ENCODE peak calls at places on chromosomes 2 and 18, in ten cellular contexts. One of them, this sample, is unnamed. For H3K4me1, the result is how much of the 10 kb centered on the place peaks cover.

GRCh38 chr2:208359632-208359986 is 47.0 kb upstream of the PTH2R start:
- DNase-seq in suprapubic skin: no peak
- DNase-seq in Panc1: no peak
- DNase-seq in lower lobe of right lung: no peak
- DNase-seq in CD8-positive, alpha-beta T cell: no peak
- DNase-seq in uterus: no peak
- DNase-seq in SK-N-SH: peak
- DNase-seq in mucosa of descending colon: peak
- DNase-seq in neural progenitor cell: no peak
- DNase-seq in A549: no peak
- DNase-seq in this sample: no peak

GRCh38 chr2:64945973-64946736 is 43.0 kb upstream of the SLC1A4 start:
- DNase-seq in CD8-positive, alpha-beta T cell: peak
- DNase-seq in A549: no peak
- DNase-seq in suprapubic skin: no peak
- DNase-seq in SK-N-SH: no peak
- DNase-seq in mucosa of descending colon: peak
- DNase-seq in uterus: no peak
- DNase-seq in neural progenitor cell: peak
- DNase-seq in Panc1: no peak
- DNase-seq in lower lobe of right lung: peak
- DNase-seq in this sample: peak

GRCh38 chr18:31979714-31980113 is 36.8 kb upstream of the TRAPPC8 start:
- DNase-seq in uterus: no peak
- DNase-seq in CD8-positive, alpha-beta T cell: no peak
- DNase-seq in suprapubic skin: no peak
- DNase-seq in A549: no peak
- DNase-seq in Panc1: no peak
- DNase-seq in neural progenitor cell: no peak
- DNase-seq in lower lobe of right lung: no peak
- DNase-seq in mucosa of descending colon: no peak
- DNase-seq in SK-N-SH: no peak
- DNase-seq in this sample: no peak

GRCh38 chr2:218074031-218074430 is 5.0 kb downstream of the RUFY4 start:
- DNase-seq in Panc1: no peak
- DNase-seq in uterus: no peak
- DNase-seq in SK-N-SH: no peak
- DNase-seq in mucosa of descending colon: no peak
- DNase-seq in neural progenitor cell: peak
- DNase-seq in suprapubic skin: no peak
- DNase-seq in A549: peak
- DNase-seq in CD8-positive, alpha-beta T cell: no peak
- DNase-seq in lower lobe of right lung: peak
- DNase-seq in this sample: peak

GRCh38 chr2:68448671-68449394 is 18.3 kb downstream of the FBXO48 start:
- DNase-seq in CD8-positive, alpha-beta T cell: no peak
- DNase-seq in A549: no peak
- DNase-seq in neural progenitor cell: no peak
- DNase-seq in SK-N-SH: no peak
- DNase-seq in suprapubic skin: peak
- DNase-seq in Panc1: no peak
- DNase-seq in lower lobe of right lung: no peak
- DNase-seq in mucosa of descending colon: peak
- DNase-seq in uterus: peak
- DNase-seq in this sample: no peak

GRCh38 chr2:206526416-206526815 is 83.1 kb downstream of the ADAM23 start:
- DNase-seq in suprapubic skin: no peak
- DNase-seq in lower lobe of right lung: no peak
- DNase-seq in uterus: no peak
- DNase-seq in SK-N-SH: no peak
- DNase-seq in Panc1: no peak
- DNase-seq in CD8-positive, alpha-beta T cell: no peak
- DNase-seq in neural progenitor cell: no peak
- DNase-seq in A549: no peak
- DNase-seq in mucosa of descending colon: no peak
- DNase-seq in this sample: no peak

GRCh38 chr2:31384771-31385276 is 29.7 kb downstream of the XDH start:
- DNase-seq in Panc1: no peak
- DNase-seq in uterus: no peak
- DNase-seq in lower lobe of right lung: no peak
- DNase-seq in A549: peak
- DNase-seq in CD8-positive, alpha-beta T cell: no peak
- DNase-seq in neural progenitor cell: no peak
- DNase-seq in mucosa of descending colon: no peak
- DNase-seq in SK-N-SH: no peak
- DNase-seq in suprapubic skin: no peak
- DNase-seq in this sample: no peak

GRCh38 chr2:187874786-187875185 is 320.6 kb upstream of the TFPI start:
- DNase-seq in uterus: no peak
- DNase-seq in mucosa of descending colon: no peak
- DNase-seq in A549: no peak
- DNase-seq in suprapubic skin: no peak
- DNase-seq in neural progenitor cell: no peak
- DNase-seq in lower lobe of right lung: no peak
- DNase-seq in CD8-positive, alpha-beta T cell: no peak
- DNase-seq in Panc1: no peak
- DNase-seq in SK-N-SH: no peak
- DNase-seq in this sample: no peak

GRCh38 chr18:9613550-9614400 is 584 bp downstream of the PPP4R1 start:
- DNase-seq in Panc1: no peak
- DNase-seq in SK-N-SH: peak
- DNase-seq in neural progenitor cell: peak
- DNase-seq in lower lobe of right lung: peak
- DNase-seq in CD8-positive, alpha-beta T cell: peak
- DNase-seq in uterus: peak
- DNase-seq in suprapubic skin: peak
- DNase-seq in mucosa of descending colon: peak
- DNase-seq in A549: no peak
- DNase-seq in this sample: peak

GRCh38 chr2:197800091-197800490 is 4.3 kb upstream of the PLCL1 start:
- DNase-seq in uterus: no peak
- DNase-seq in suprapubic skin: no peak
- DNase-seq in lower lobe of right lung: no peak
- DNase-seq in A549: no peak
- DNase-seq in CD8-positive, alpha-beta T cell: no peak
- DNase-seq in mucosa of descending colon: no peak
- DNase-seq in neural progenitor cell: no peak
- DNase-seq in Panc1: no peak
- DNase-seq in SK-N-SH: no peak
- DNase-seq in this sample: no peak

GRCh38 chr2:233819884-233820765 is 34.2 kb downstream of the HJURP start:
- DNase-seq in uterus: no peak
- DNase-seq in suprapubic skin: peak
- DNase-seq in Panc1: no peak
- DNase-seq in A549: no peak
- DNase-seq in mucosa of descending colon: no peak
- DNase-seq in lower lobe of right lung: no peak
- DNase-seq in CD8-positive, alpha-beta T cell: no peak
- DNase-seq in neural progenitor cell: no peak
- DNase-seq in SK-N-SH: no peak
- DNase-seq in this sample: peak

GRCh38 chr18:63213331-63213900 is 106.2 kb downstream of the BCL2 start:
- DNase-seq in SK-N-SH: no peak
- DNase-seq in Panc1: no peak
- DNase-seq in A549: no peak
- DNase-seq in suprapubic skin: no peak
- DNase-seq in mucosa of descending colon: no peak
- DNase-seq in CD8-positive, alpha-beta T cell: no peak
- DNase-seq in lower lobe of right lung: no peak
- DNase-seq in neural progenitor cell: no peak
- DNase-seq in uterus: no peak
- DNase-seq in this sample: no peak

GRCh38 chr2:176473177-176473576 is 203.9 kb downstream of the MTX2 start:
- DNase-seq in Panc1: no peak
- DNase-seq in suprapubic skin: no peak
- DNase-seq in lower lobe of right lung: no peak
- DNase-seq in mucosa of descending colon: no peak
- DNase-seq in neural progenitor cell: no peak
- DNase-seq in A549: no peak
- DNase-seq in uterus: peak
- DNase-seq in CD8-positive, alpha-beta T cell: no peak
- DNase-seq in SK-N-SH: no peak
- DNase-seq in this sample: no peak

DNA sequence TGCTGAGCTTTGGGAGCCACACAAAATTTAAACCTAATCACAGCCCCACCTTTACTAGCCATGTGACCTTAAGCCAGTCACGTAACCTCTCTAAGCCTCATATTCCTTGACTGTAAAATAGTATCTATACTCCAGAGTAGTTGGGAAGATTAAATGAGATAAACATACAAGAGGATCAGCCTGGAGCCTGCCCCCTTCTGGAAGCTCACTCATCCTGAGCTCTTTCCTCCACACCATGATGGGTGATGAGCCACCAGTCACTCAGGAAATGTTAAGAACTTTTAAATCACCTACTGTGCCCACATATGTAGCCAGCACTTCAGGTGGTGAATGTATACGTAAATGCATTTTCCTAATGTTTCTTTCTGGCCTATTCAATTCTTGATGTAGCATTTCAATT is 195.9 kb upstream of the DDX18 start:
- DNase-seq in suprapubic skin: no peak
- DNase-seq in Panc1: no peak
- DNase-seq in CD8-positive, alpha-beta T cell: no peak
- DNase-seq in mucosa of descending colon: no peak
- DNase-seq in A549: no peak
- DNase-seq in neural progenitor cell: no peak
- DNase-seq in SK-N-SH: no peak
- DNase-seq in lower lobe of right lung: no peak
- DNase-seq in uterus: no peak
- DNase-seq in this sample: no peak
- H3K4me1 ChIP-seq in suprapubic skin: under half
- H3K4me1 ChIP-seq in Panc1: under half
- H3K4me1 ChIP-seq in CD8-positive, alpha-beta T cell: under half
- H3K4me1 ChIP-seq in mucosa of descending colon: under half
- H3K4me1 ChIP-seq in A549: under half
- H3K4me1 ChIP-seq in neural progenitor cell: under half
- H3K4me1 ChIP-seq in SK-N-SH: under half
- H3K4me1 ChIP-seq in lower lobe of right lung: under half
- H3K4me1 ChIP-seq in uterus: under half
- H3K4me1 ChIP-seq in this sample: under half

GRCh38 chr2:100561191-100561590 is 1.6 kb upstream of the PDCL3 start:
- DNase-seq in lower lobe of right lung: no peak
- DNase-seq in CD8-positive, alpha-beta T cell: no peak
- DNase-seq in uterus: no peak
- DNase-seq in A549: no peak
- DNase-seq in mucosa of descending colon: no peak
- DNase-seq in SK-N-SH: no peak
- DNase-seq in suprapubic skin: no peak
- DNase-seq in Panc1: peak
- DNase-seq in neural progenitor cell: no peak
- DNase-seq in this sample: no peak

GRCh38 chr2:100560431-100560830 is 2.4 kb upstream of the PDCL3 start:
- DNase-seq in SK-N-SH: no peak
- DNase-seq in suprapubic skin: no peak
- DNase-seq in lower lobe of right lung: no peak
- DNase-seq in uterus: no peak
- DNase-seq in CD8-positive, alpha-beta T cell: no peak
- DNase-seq in mucosa of descending colon: no peak
- DNase-seq in neural progenitor cell: no peak
- DNase-seq in Panc1: no peak
- DNase-seq in A549: no peak
- DNase-seq in this sample: no peak

GRCh38 chr2:100563407-100564247 is 834 bp downstream of the PDCL3 start:
- DNase-seq in lower lobe of right lung: no peak
- DNase-seq in SK-N-SH: peak
- DNase-seq in A549: no peak
- DNase-seq in suprapubic skin: no peak
- DNase-seq in CD8-positive, alpha-beta T cell: no peak
- DNase-seq in Panc1: no peak
- DNase-seq in mucosa of descending colon: peak
- DNase-seq in neural progenitor cell: peak
- DNase-seq in uterus: no peak
- DNase-seq in this sample: no peak

GRCh38 chr2:100562613-100563406 is at the start of gene PDCL3:
- DNase-seq in mucosa of descending colon: peak
- DNase-seq in uterus: peak
- DNase-seq in Panc1: peak
- DNase-seq in lower lobe of right lung: peak
- DNase-seq in CD8-positive, alpha-beta T cell: peak
- DNase-seq in neural progenitor cell: peak
- DNase-seq in suprapubic skin: peak
- DNase-seq in A549: peak
- DNase-seq in SK-N-SH: peak
- DNase-seq in this sample: peak
- TF ChIP-seq CTCF in mucosa of descending colon: no peak
- TF ChIP-seq CTCF in uterus: no peak
- TF ChIP-seq CTCF in Panc1: no peak
- TF ChIP-seq CTCF in lower lobe of right lung: no peak
- TF ChIP-seq CTCF in CD8-positive, alpha-beta T cell: no peak
- TF ChIP-seq CTCF in neural progenitor cell: no peak
- TF ChIP-seq CTCF in suprapubic skin: peak
- TF ChIP-seq CTCF in A549: peak
- TF ChIP-seq CTCF in SK-N-SH: no peak
- TF ChIP-seq CTCF in this sample: no peak

DNA sequence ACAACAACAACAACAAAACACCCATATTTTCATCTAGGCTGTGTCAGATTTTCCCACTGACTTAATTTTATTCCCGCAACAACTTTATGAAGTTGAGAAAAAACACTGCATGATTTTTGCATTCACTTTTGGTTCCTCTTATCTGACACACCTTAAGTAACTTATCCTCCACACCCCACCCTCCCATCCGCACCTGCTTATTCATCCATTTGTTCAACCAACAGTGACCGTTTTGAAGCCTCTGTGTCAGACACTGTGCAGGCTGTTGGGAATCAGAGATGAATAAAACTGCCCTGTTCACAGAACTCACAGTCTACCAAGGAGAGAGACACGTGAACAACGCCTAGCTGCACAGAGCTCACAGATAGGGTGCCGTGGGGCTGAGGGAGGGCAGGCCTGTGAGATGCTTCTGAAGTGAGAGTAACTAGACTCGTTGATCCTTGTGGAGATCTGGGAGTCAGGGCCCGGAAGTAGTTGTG is 7.4 kb downstream of the CNNM4 start:
- DNase-seq in neural progenitor cell: no peak
- DNase-seq in lower lobe of right lung: no peak
- DNase-seq in CD8-positive, alpha-beta T cell: no peak
- DNase-seq in Panc1: no peak
- DNase-seq in mucosa of descending colon: no peak
- DNase-seq in uterus: no peak
- DNase-seq in A549: no peak
- DNase-seq in suprapubic skin: no peak
- DNase-seq in SK-N-SH: no peak
- DNase-seq in this sample: peak
- H3K4me1 ChIP-seq in neural progenitor cell: under half
- H3K4me1 ChIP-seq in lower lobe of right lung: under half
- H3K4me1 ChIP-seq in CD8-positive, alpha-beta T cell: under half
- H3K4me1 ChIP-seq in Panc1: under half
- H3K4me1 ChIP-seq in mucosa of descending colon: half or more
- H3K4me1 ChIP-seq in uterus: under half
- H3K4me1 ChIP-seq in A549: under half
- H3K4me1 ChIP-seq in suprapubic skin: half or more
- H3K4me1 ChIP-seq in SK-N-SH: under half
- H3K4me1 ChIP-seq in this sample: half or more

DNA sequence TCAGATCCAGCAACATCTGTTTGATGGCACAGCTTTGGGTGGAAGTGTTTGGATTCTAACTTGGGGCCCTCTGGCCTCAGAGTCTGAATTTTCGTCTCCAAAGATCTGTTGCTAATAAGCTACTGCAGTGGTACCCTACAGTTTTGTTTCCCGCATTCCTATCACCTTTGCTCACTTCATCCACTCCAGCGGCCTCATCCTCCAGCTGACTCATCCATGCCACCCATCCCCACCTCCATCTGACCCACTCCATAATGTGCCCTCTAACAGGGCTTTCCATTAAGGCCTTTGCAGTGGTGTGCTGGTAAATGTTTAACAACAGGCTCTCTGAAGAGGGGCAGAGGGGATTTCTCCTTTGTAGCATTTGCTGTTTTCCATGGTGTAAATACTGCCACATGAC is 225.5 kb downstream of the TGIF1 start:
- DNase-seq in suprapubic skin: no peak
- DNase-seq in mucosa of descending colon: no peak
- DNase-seq in neural progenitor cell: no peak
- DNase-seq in CD8-positive, alpha-beta T cell: no peak
- DNase-seq in A549: peak
- DNase-seq in SK-N-SH: no peak
- DNase-seq in Panc1: no peak
- DNase-seq in lower lobe of right lung: no peak
- DNase-seq in uterus: no peak
- DNase-seq in this sample: no peak
- TF ChIP-seq CTCF in suprapubic skin: no peak
- TF ChIP-seq CTCF in mucosa of descending colon: no peak
- TF ChIP-seq CTCF in neural progenitor cell: no peak
- TF ChIP-seq CTCF in CD8-positive, alpha-beta T cell: no peak
- TF ChIP-seq CTCF in A549: no peak
- TF ChIP-seq CTCF in SK-N-SH: no peak
- TF ChIP-seq CTCF in Panc1: no peak
- TF ChIP-seq CTCF in lower lobe of right lung: no peak
- TF ChIP-seq CTCF in uterus: no peak
- TF ChIP-seq CTCF in this sample: no peak

This sample was measured in stomach.